ENCODE peak calls at places on chromosomes 3 and 15, in four cellular contexts. S is H1, A is GM12878, N is K562. Y is an unnamed sample.

GRCh38 chr3:24316887-24317383 is 177.7 kb downstream of the THRB start:
- DNase-seq in A (no peak), N (no peak), S (no peak), Y (no peak)

GRCh38 chr3:14336414-14337285 is 65.8 kb upstream of the SLC6A6 start:
- DNase-seq in S (no peak), A (no peak), N (no peak), Y (no peak)

GRCh38 chr15:83113881-83114280 is 6.4 kb downstream of the TM6SF1 start:
- DNase-seq in A (no peak), S (no peak), N (no peak), Y (no peak)

GRCh38 chr15:78565951-78566774 is 843 bp downstream of the CHRNA5 start:
- DNase-seq in N (peak), S (peak), A (no peak), Y (peak)

GRCh38 chr3:174439621-174440349 is 419.3 kb upstream of the NAALADL2 start:
- DNase-seq in A (no peak), S (no peak), N (no peak), Y (peak)

GRCh38 chr15:58873267-58873666 is 60.2 kb downstream of the SLTM start:
- DNase-seq in A (no peak), N (no peak), S (no peak), Y (peak)

GRCh38 chr15:43168192-43169107 is 16.8 kb upstream of the CCNDBP1 start:
- DNase-seq in N (no peak), A (no peak), S (no peak), Y (peak)

GRCh38 chr3:178302966-178303930 is 233.0 kb upstream of the KCNMB2 start:
- DNase-seq in N (no peak), S (no peak), A (no peak), Y (no peak)

DNA sequence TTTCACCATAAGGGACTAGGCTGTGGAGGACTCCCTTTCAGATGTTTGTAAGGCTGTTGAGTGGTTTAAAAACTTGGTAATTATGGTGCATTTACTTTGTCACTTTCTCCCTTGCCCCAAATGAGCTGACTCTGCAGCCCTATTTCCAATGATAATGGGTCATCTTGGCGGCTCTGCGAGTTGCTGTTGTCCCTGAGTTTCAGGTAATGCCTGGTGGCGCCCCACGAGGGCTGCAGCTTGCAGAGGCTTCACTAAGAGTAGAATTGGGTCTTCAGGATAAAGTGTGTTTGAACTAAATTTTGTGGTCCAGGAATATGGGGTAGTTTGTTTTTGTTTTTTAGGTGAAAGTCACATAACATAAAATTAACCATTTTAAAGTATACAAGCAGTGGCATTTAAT is 450.1 kb upstream of the CFAP20DC start:
- DNase-seq in N (no peak), S (no peak), A (no peak), Y (no peak)
- TF ChIP-seq CHD1 in N (no peak), S (no peak), A (no peak), Y (no peak)

GRCh38 chr15:34106423-34106822 is 4.5 kb downstream of the PGBD4 start:
- DNase-seq in N (no peak), A (no peak), S (no peak), Y (no peak)
- TF ChIP-seq CHD1 in N (no peak), A (no peak), S (no peak), Y (no peak)

GRCh38 chr3:16243706-16244490 is 20.8 kb downstream of the DPH3 start:
- DNase-seq in N (no peak), S (no peak), A (no peak), Y (peak)
- TF ChIP-seq CHD1 in N (no peak), S (no peak), A (no peak), Y (no peak)

GRCh38 chr15:23566070-23567050 is 886 bp downstream of the MKRN3 start:
- DNase-seq in N (peak), S (no peak), A (no peak), Y (no peak)
- TF ChIP-seq CHD1 in N (no peak), S (no peak), A (no peak), Y (no peak)

GRCh38 chr3:128491071-128491899 is 1.7 kb downstream of the GATA2 start:
- DNase-seq in N (no peak), A (no peak), S (peak), Y (no peak)
- TF ChIP-seq CHD1 in N (peak), A (no peak), S (no peak), Y (no peak)

GRCh38 chr3:54698059-54698458 is 229.8 kb downstream of the LRTM1 start:
- DNase-seq in A (no peak), S (no peak), N (no peak), Y (no peak)
- TF ChIP-seq CHD1 in A (no peak), S (no peak), N (no peak), Y (no peak)

Y was measured in IMR-90.